ENCODE peak calls at places on chromosomes 6 and 20, in nine cellular contexts. C, V, Z, M, P, X, B, O and G are unnamed samples.

GRCh38 chr20:48149887-48150286 is 364.6 kb upstream of the SULF2 start:
- DNase-seq in C (no peak), V (no peak), Z (no peak), M (no peak), P (no peak), X (no peak), B (no peak), O (no peak), G (no peak)

GRCh38 chr6:5746392-5747140 is 260.2 kb downstream of the NRN1 start:
- DNase-seq in C (no peak), V (no peak), Z (no peak), M (peak; percentile 21), P (no peak), X (no peak), B (no peak), O (no peak), G (no peak)

GRCh38 chr20:50762045-50762422 is 30.7 kb downstream of the PARD6B start:
- DNase-seq in C (no peak), V (no peak), Z (no peak), M (no peak), P (no peak), X (no peak), B (no peak), O (no peak), G (peak; percentile 36)

GRCh38 chr6:136774228-136775041 is 17.8 kb downstream of the MAP3K5 start:
- DNase-seq in C (no peak), V (no peak), Z (no peak), M (peak; percentile 89), P (no peak), X (no peak), B (no peak), O (peak; percentile 22), G (no peak)

GRCh38 chr6:151240861-151241642 is 1.3 kb downstream of the AKAP12 start:
- DNase-seq in C (peak; percentile 13), V (no peak), Z (peak; percentile 75), M (no peak), P (no peak), X (peak; percentile 33), B (no peak), O (no peak), G (peak; percentile 86)

GRCh38 chr20:3121271-3121911 is 36.9 kb upstream of the AVP start:
- DNase-seq in C (no peak), V (no peak), Z (no peak), M (no peak), P (no peak), X (no peak), B (no peak), O (no peak), G (no peak)

GRCh38 chr6:28105286-28105685 is 19.1 kb upstream of the ZSCAN16 start:
- DNase-seq in C (no peak), V (no peak), Z (peak; percentile 19), M (peak; percentile 77), P (no peak), X (peak; percentile 47), B (no peak), O (peak; percentile 6), G (no peak)

GRCh38 chr20:18750735-18751134 is 62.8 kb upstream of the SCP2D1 start:
- DNase-seq in C (peak; percentile 39), V (no peak), Z (no peak), M (no peak), P (no peak), X (no peak), B (no peak), O (peak; percentile 78), G (no peak)

GRCh38 chr6:132122871-132123270 is 171.7 kb upstream of the CCN2 start:
- DNase-seq in C (peak; percentile 59), V (no peak), Z (no peak), M (no peak), P (no peak), X (no peak), B (no peak), O (no peak), G (no peak)

GRCh38 chr6:23335894-23336293 is 766.5 kb downstream of the HDGFL1 start:
- DNase-seq in C (no peak), V (no peak), Z (no peak), M (no peak), P (no peak), X (no peak), B (no peak), O (no peak), G (no peak)

GRCh38 chr20:9332783-9333482 is 181.5 kb upstream of the LAMP5 start:
- DNase-seq in C (peak; percentile 56), V (no peak), Z (no peak), M (no peak), P (no peak), X (no peak), B (no peak), O (no peak), G (no peak)